ENCODE peak calls at places on chromosomes 16 and 17, in six cellular contexts. One of them, this sample, is unnamed. For H3K9me3, the result is how much of the 10 kb centered on the place peaks cover.

GRCh38 chr17:74750039-74750326 is 1.6 kb downstream of the NHERF1 start:
- DNase-seq in heart left ventricle: no peak
- DNase-seq in A549: no peak
- DNase-seq in cardiac muscle cell: no peak
- DNase-seq in body of pancreas: no peak
- DNase-seq in IMR-90: no peak
- DNase-seq in this sample: no peak

GRCh38 chr16:66129196-66129595 is 237.3 kb upstream of the CDH5 start:
- DNase-seq in heart left ventricle: no peak
- DNase-seq in A549: no peak
- DNase-seq in cardiac muscle cell: no peak
- DNase-seq in body of pancreas: no peak
- DNase-seq in IMR-90: no peak
- DNase-seq in this sample: no peak

GRCh38 chr16:89335803-89336485 is 118.4 kb downstream of the ZNF778 start:
- DNase-seq in heart left ventricle: no peak
- DNase-seq in A549: no peak
- DNase-seq in cardiac muscle cell: no peak
- DNase-seq in body of pancreas: no peak
- DNase-seq in IMR-90: no peak
- DNase-seq in this sample: no peak

GRCh38 chr17:37358098-37358829 is 17.5 kb upstream of the C17orf78 start:
- DNase-seq in heart left ventricle: peak
- DNase-seq in A549: peak
- DNase-seq in cardiac muscle cell: peak
- DNase-seq in body of pancreas: peak
- DNase-seq in IMR-90: peak
- DNase-seq in this sample: peak

GRCh38 chr17:67365762-67366192 is 600 bp downstream of the PSMD12 start:
- DNase-seq in heart left ventricle: no peak
- DNase-seq in A549: no peak
- DNase-seq in cardiac muscle cell: no peak
- DNase-seq in body of pancreas: no peak
- DNase-seq in IMR-90: peak
- DNase-seq in this sample: no peak

GRCh38 chr16:23494188-23494587 is 16.1 kb downstream of the GGA2 start:
- DNase-seq in heart left ventricle: no peak
- DNase-seq in A549: no peak
- DNase-seq in cardiac muscle cell: no peak
- DNase-seq in body of pancreas: no peak
- DNase-seq in IMR-90: no peak
- DNase-seq in this sample: peak

GRCh38 chr16:30092373-30093010 is 768 bp upstream of the TBX6 start:
- DNase-seq in heart left ventricle: peak
- DNase-seq in A549: peak
- DNase-seq in cardiac muscle cell: peak
- DNase-seq in body of pancreas: peak
- DNase-seq in IMR-90: peak
- DNase-seq in this sample: peak

GRCh38 chr16:57893559-57894389 is 77.2 kb downstream of the CNGB1 start:
- DNase-seq in heart left ventricle: no peak
- DNase-seq in A549: peak
- DNase-seq in cardiac muscle cell: no peak
- DNase-seq in body of pancreas: peak
- DNase-seq in IMR-90: peak
- DNase-seq in this sample: peak

GRCh38 chr17:27554152-27554551 is 76.8 kb upstream of the LGALS9 start:
- DNase-seq in heart left ventricle: no peak
- DNase-seq in A549: no peak
- DNase-seq in cardiac muscle cell: peak
- DNase-seq in body of pancreas: peak
- DNase-seq in IMR-90: peak
- DNase-seq in this sample: no peak

DNA sequence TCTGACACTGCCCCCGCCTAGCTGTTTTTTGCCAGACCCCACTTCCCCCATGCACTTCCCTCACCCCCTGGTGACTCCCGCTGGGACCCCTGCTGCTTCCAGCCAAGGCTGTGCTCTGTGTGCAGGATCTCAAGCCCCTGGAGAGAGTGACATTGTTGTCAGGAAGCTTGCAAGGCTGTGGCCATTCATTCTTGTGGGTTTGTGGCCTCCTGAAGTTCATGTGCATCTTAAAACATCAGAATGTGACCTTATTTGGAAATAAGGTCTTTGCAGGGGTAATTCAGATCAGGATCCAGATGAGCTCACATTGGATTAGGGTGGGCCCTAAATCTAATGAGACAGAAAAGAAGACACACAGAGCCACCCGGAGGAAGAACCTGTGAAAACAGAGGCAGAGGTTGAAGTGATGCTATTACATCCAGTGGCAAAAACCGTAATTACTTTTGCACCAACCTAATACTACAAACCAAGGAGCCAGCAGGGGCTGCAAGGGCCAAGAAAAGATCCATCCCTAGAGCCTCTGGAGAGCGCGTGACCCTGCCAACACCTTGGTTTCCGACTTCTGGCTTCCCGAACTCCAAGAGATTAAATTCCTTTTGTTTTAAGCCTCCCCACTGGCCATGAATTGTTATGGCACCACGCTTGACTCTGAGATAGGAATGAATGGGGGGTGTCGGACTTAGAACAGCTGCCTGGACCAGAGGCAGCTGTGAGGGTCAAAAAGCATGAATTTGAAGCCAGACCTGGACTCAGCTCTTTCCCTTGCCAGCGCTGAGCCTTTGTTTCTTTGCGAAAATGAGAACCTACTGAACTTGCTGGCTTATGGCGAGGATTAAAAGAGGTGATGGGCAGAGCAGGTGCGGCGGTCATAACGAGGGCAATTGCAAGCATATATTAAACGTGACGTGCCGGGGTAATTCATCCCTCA is 75.5 kb downstream of the BMERB1 start:
- DNase-seq in heart left ventricle: no peak
- DNase-seq in A549: no peak
- DNase-seq in cardiac muscle cell: no peak
- DNase-seq in body of pancreas: no peak
- DNase-seq in IMR-90: peak
- DNase-seq in this sample: no peak
- TF ChIP-seq CTCF in heart left ventricle: no peak
- TF ChIP-seq CTCF in A549: no peak
- TF ChIP-seq CTCF in cardiac muscle cell: peak
- TF ChIP-seq CTCF in body of pancreas: no peak
- TF ChIP-seq CTCF in IMR-90: no peak
- TF ChIP-seq CTCF in this sample: no peak

DNA sequence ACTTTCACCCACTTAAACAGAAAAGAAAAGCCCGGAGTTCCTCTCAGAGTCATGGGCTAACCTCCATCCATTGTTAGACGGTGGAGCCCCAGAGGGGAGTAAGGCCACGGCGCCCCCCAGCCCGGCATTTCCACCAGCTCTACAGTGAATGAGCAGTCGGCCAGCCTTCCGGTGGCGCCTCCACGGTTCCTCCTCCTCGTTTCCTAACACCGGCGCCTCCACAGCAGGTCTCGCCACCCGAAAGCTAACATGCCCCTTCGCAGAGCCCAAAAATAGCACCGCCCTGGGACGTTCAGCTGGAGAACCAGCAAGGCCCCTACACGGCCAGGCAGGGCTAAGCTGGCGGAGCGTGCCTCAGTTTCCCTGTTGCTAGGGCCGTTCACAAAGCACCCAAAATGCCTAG is 858 bp downstream of the MMD start:
- DNase-seq in heart left ventricle: peak
- DNase-seq in A549: peak
- DNase-seq in cardiac muscle cell: peak
- DNase-seq in body of pancreas: peak
- DNase-seq in IMR-90: no peak
- DNase-seq in this sample: peak
- H3K27ac ChIP-seq in heart left ventricle: peak
- H3K27ac ChIP-seq in A549: peak
- H3K27ac ChIP-seq in cardiac muscle cell: peak
- H3K27ac ChIP-seq in body of pancreas: peak
- H3K27ac ChIP-seq in IMR-90: peak
- H3K27ac ChIP-seq in this sample: peak

GRCh38 chr16:5875416-5875815 is 777.8 kb upstream of the EEF2KMT start:
- DNase-seq in heart left ventricle: no peak
- DNase-seq in A549: no peak
- DNase-seq in cardiac muscle cell: no peak
- DNase-seq in body of pancreas: no peak
- DNase-seq in IMR-90: no peak
- DNase-seq in this sample: no peak
- H3K9me3 ChIP-seq in heart left ventricle: under half
- H3K9me3 ChIP-seq in A549: under half
- H3K9me3 ChIP-seq in cardiac muscle cell: under half
- H3K9me3 ChIP-seq in body of pancreas: under half
- H3K9me3 ChIP-seq in IMR-90: under half
- H3K9me3 ChIP-seq in this sample: under half

GRCh38 chr17:14553847-14554246 is 253.0 kb downstream of the HS3ST3B1 start:
- DNase-seq in heart left ventricle: no peak
- DNase-seq in A549: no peak
- DNase-seq in cardiac muscle cell: no peak
- DNase-seq in body of pancreas: no peak
- DNase-seq in IMR-90: no peak
- DNase-seq in this sample: no peak
- TF ChIP-seq CTCF in heart left ventricle: no peak
- TF ChIP-seq CTCF in A549: no peak
- TF ChIP-seq CTCF in cardiac muscle cell: no peak
- TF ChIP-seq CTCF in body of pancreas: no peak
- TF ChIP-seq CTCF in IMR-90: no peak
- TF ChIP-seq CTCF in this sample: no peak

DNA sequence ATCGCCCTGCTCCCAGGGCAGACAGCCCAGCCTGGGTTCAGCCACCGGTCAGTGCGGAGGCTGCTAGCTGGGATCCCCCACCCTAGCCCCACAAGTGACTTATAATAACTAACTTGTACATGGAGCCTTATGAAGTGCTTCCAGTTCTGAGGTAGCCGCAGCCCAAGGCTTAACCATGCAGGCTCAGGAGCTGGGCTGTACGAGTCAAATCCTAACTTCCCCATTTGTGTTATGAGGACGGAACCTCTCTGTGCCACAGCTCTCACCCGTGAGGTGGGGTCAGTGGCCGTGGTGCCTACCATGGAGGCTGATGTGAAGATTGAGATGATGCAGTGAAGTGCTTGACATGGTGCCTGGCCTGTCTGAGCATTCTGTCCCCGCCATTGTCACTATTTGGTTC is 27.8 kb upstream of the GOSR2 start:
- DNase-seq in heart left ventricle: no peak
- DNase-seq in A549: no peak
- DNase-seq in cardiac muscle cell: no peak
- DNase-seq in body of pancreas: no peak
- DNase-seq in IMR-90: no peak
- DNase-seq in this sample: no peak
- H3K27ac ChIP-seq in heart left ventricle: no peak
- H3K27ac ChIP-seq in A549: no peak
- H3K27ac ChIP-seq in cardiac muscle cell: no peak
- H3K27ac ChIP-seq in body of pancreas: peak
- H3K27ac ChIP-seq in IMR-90: no peak
- H3K27ac ChIP-seq in this sample: no peak

This sample was measured in lung.